ENCODE peak calls at places on chromosomes 11 and 22, in five cellular contexts. R is colonic mucosa, S is BJ, Z is Panc1, P is tibial nerve. O is an unnamed sample.

GRCh38 chr22:24402460-24403192 is 24.8 kb upstream of the ADORA2A start:
- DNase-seq in R (peak), S (peak), Z (peak), P (peak), O (peak)

GRCh38 chr22:48488149-48488551 is 1339.5 kb downstream of the BRD1 start:
- DNase-seq in R (no peak), S (no peak), Z (no peak), P (no peak), O (no peak)

GRCh38 chr11:65722261-65722660 is 1.7 kb upstream of the RNASEH2C start:
- DNase-seq in R (no peak), S (no peak), Z (no peak), P (no peak), O (no peak)

GRCh38 chr11:44467931-44468330 is 97.5 kb upstream of the CD82 start:
- DNase-seq in R (no peak), S (no peak), Z (no peak), P (no peak), O (no peak)

GRCh38 chr22:34861787-34862186 is 204.2 kb upstream of the ISX start:
- DNase-seq in R (no peak), S (no peak), Z (no peak), P (no peak), O (no peak)

GRCh38 chr11:117579148-117579547 is 217.9 kb downstream of the DSCAML1 start:
- DNase-seq in R (no peak), S (no peak), Z (no peak), P (no peak), O (no peak)

GRCh38 chr11:74778581-74778980 is 29.9 kb downstream of the RNF169 start:
- DNase-seq in R (no peak), S (no peak), Z (no peak), P (no peak), O (no peak)

GRCh38 chr11:69554849-69555248 is 73.4 kb downstream of the LINC01488 start:
- DNase-seq in R (no peak), S (no peak), Z (no peak), P (no peak), O (no peak)

GRCh38 chr11:44906641-44907040 is 44.0 kb downstream of the TP53I11 start:
- DNase-seq in R (no peak), S (no peak), Z (no peak), P (no peak), O (no peak)

GRCh38 chr11:102600666-102601065 is 24.5 kb downstream of the MMP20 start:
- DNase-seq in R (no peak), S (no peak), Z (no peak), P (no peak), O (no peak)

GRCh38 chr11:12439615-12440014 is 62.2 kb downstream of the PARVA start:
- DNase-seq in R (peak), S (no peak), Z (no peak), P (no peak), O (no peak)

GRCh38 chr11:2802389-2803185 is 83.0 kb downstream of the CDKN1C start:
- DNase-seq in R (peak), S (no peak), Z (no peak), P (no peak), O (peak)

GRCh38 chr22:35850831-35851230 is 133.2 kb downstream of the APOL5 start:
- DNase-seq in R (no peak), S (no peak), Z (no peak), P (no peak), O (no peak)

GRCh38 chr22:42622061-42622710 is 7.5 kb upstream of the POLDIP3 start:
- DNase-seq in R (no peak), S (no peak), Z (no peak), P (no peak), O (no peak)

GRCh38 chr22:42620084-42620483 is 5.4 kb upstream of the POLDIP3 start:
- DNase-seq in R (no peak), S (no peak), Z (no peak), P (no peak), O (no peak)

GRCh38 chr22:42623301-42623751 is 8.6 kb upstream of the POLDIP3 start:
- DNase-seq in R (peak), S (no peak), Z (no peak), P (no peak), O (no peak)

GRCh38 chr22:42619261-42620063 is 4.8 kb upstream of the POLDIP3 start:
- DNase-seq in R (no peak), S (no peak), Z (no peak), P (no peak), O (no peak)

DNA sequence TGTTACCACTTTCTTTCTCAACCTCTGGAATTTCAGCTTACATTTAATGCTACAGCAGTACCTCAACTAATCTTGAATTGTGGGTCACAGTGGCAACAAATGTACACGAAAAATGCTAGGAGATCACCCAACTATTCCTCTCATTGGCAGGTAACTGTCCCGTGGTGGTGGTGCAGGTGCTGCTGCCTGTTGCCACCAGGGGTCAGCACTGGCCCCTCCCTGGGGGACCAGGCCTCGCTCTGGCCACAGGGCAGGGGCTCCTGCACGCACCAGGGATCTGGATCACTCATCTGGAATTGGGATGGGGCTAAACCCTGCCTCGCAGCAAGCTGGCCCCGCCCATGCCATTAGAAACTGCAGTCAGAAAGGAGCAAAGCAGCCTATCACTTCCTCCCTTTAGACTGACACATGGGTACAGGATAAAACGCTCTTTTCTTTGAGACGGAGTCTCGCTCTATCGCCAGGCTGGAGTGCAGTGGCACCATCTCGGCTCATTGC is 6.9 kb upstream of the POLDIP3 start:
- DNase-seq in R (peak), S (no peak), Z (no peak), P (peak), O (peak)
- TF ChIP-seq CTCF in R (peak), S (peak), Z (peak), P (peak), O (peak)

DNA sequence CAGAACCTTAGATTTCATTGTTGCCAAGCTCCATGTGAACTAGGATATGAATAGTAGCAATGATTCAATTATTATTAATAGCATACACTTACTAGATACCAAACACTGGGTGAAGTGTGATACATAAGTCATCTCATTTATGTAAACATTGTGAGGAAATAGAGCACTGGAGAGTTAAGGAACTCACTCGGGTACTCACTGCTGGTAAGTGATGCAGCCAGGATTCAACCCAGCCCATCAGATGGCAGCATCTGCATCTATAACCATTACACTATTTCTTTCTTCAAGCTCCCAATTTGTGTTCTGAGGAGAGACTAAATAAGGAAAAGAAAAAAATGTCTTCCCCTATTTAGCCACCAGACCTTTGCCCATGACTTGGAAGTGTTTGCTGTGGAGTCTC is 10.2 kb upstream of the ALG8 start:
- DNase-seq in R (no peak), S (no peak), Z (peak), P (peak), O (no peak)
- TF ChIP-seq CTCF in R (no peak), S (peak), Z (no peak), P (no peak), O (no peak)

GRCh38 chr22:49960159-49960966 is at the start of gene PIM3:
- DNase-seq in R (peak), S (peak), Z (no peak), P (peak), O (peak)
- TF ChIP-seq CTCF in R (no peak), S (no peak), Z (no peak), P (no peak), O (no peak)

GRCh38 chr11:61667684-61668320 is 12.4 kb upstream of the DAGLA start:
- DNase-seq in R (no peak), S (no peak), Z (no peak), P (no peak), O (no peak)
- TF ChIP-seq CTCF in R (no peak), S (no peak), Z (no peak), P (no peak), O (no peak)

GRCh38 chr22:23204541-23205157 is 24.3 kb downstream of the BCR start:
- DNase-seq in R (no peak), S (no peak), Z (no peak), P (no peak), O (no peak)
- TF ChIP-seq CTCF in R (no peak), S (no peak), Z (no peak), P (no peak), O (no peak)

GRCh38 chr22:30248484-30248883 is 1.9 kb upstream of the LIF start:
- DNase-seq in R (no peak), S (no peak), Z (no peak), P (no peak), O (no peak)
- TF ChIP-seq CTCF in R (no peak), S (no peak), Z (no peak), P (no peak), O (no peak)

GRCh38 chr11:9205596-9205995 is 59.6 kb downstream of the DENND5A start:
- DNase-seq in R (no peak), S (no peak), Z (no peak), P (no peak), O (no peak)

GRCh38 chr11:9206496-9206895 is 58.7 kb downstream of the DENND5A start:
- DNase-seq in R (no peak), S (peak), Z (no peak), P (no peak), O (no peak)

GRCh38 chr11:9200471-9200870 is 64.7 kb downstream of the DENND5A start:
- DNase-seq in R (no peak), S (no peak), Z (no peak), P (no peak), O (no peak)

GRCh38 chr11:9201372-9202162 is 63.6 kb downstream of the DENND5A start:
- DNase-seq in R (no peak), S (no peak), Z (no peak), P (no peak), O (no peak)

GRCh38 chr11:9203715-9204311 is 61.3 kb downstream of the DENND5A start:
- DNase-seq in R (no peak), S (no peak), Z (no peak), P (no peak), O (no peak)
- TF ChIP-seq CTCF in R (no peak), S (no peak), Z (no peak), P (no peak), O (no peak)

DNA sequence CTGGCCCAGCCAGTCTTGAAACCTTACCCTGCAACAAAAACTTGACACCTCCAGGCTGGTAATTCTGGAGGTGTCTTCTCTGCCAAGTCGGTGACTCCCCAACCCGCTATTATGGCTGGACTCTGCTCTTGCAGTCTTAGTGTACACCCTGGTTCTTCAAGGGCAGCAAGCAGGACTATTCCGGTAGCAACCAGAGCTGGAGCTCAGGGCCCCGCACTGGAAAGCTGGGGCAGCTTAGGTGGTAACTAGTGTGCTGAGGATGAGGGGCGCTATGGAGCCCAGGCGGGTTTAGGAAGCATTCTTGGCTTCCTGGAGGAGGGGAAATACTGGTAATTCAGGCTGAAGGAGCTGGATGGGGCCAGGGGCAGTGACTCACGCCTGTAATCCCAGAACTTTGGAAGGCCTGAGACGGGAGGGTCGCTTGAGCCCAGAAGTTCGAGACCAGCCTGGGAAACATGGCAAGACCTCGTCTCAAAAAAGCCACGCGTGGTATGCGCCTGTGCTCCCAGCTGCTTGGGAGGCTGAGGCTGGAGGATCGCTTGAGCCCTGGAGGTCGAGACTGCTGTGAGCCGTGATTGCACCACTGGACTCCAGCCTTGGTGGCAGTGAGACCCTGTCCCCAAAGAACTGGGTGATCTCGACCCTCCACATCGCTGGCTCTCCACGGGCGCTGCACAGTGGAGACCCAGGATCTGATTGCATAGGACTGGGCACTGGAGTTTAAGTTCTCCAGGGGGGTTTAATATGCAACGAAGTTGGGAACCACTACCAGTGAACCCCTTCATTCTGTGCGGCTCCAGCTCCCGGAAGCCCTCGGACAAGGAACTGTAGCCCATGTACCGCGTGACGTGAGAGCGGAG is 10.6 kb upstream of the AIFM3 start:
- DNase-seq in R (peak), S (no peak), Z (no peak), P (no peak), O (no peak)
- TF ChIP-seq CTCF in R (no peak), S (no peak), Z (peak), P (no peak), O (no peak)

O was measured in mesothelial cell of epicardium.